ENCODE peak calls at places on chromosome 1, in seven cellular contexts. G, T, O, P, B, X and I are unnamed samples.

GRCh38 chr1:208593306-208594006 is 349.3 kb upstream of the PLXNA2 start:
- DNase-seq in O (no peak), B (no peak), G (no peak), P (no peak), X (no peak), T (no peak), I (no peak)

GRCh38 chr1:167109125-167109524 is 15.2 kb downstream of the STYXL2 start:
- DNase-seq in G (no peak), T (no peak), P (no peak), B (no peak), X (peak; percentile 71), O (no peak), I (no peak)

GRCh38 chr1:17696417-17697301 is 58.5 kb upstream of the ACTL8 start:
- DNase-seq in B (peak; percentile 88), T (no peak), G (peak; percentile 70), P (peak; percentile 62), O (peak; percentile 67), X (peak; percentile 60), I (peak; percentile 60)

GRCh38 chr1:43074244-43074643 is 97.8 kb downstream of the EBNA1BP2 start:
- DNase-seq in X (peak; percentile 70), G (no peak), P (no peak), B (peak; percentile 65), O (no peak), T (no peak), I (no peak)

GRCh38 chr1:183180213-183180612 is 5.9 kb upstream of the LAMC2 start:
- DNase-seq in O (peak; percentile 90), T (no peak), X (peak; percentile 35), B (no peak), G (peak; percentile 91), P (peak; percentile 76), I (peak; percentile 86)

GRCh38 chr1:39509360-39510009 is 18.0 kb downstream of the BMP8A start:
- DNase-seq in P (no peak), O (no peak), B (peak; percentile 28), T (no peak), G (peak; percentile 62), X (no peak), I (peak; percentile 48)

GRCh38 chr1:100400332-100400933 is 48.1 kb downstream of the CDC14A start:
- DNase-seq in X (no peak), G (no peak), P (no peak), B (peak; percentile 74), T (peak; percentile 41), O (no peak), I (no peak)

GRCh38 chr1:226736908-226737818 is 1.9 kb downstream of the ITPKB start:
- DNase-seq in G (peak; percentile 51), T (no peak), X (peak; percentile 53), P (peak; percentile 71), B (peak; percentile 75), O (peak; percentile 68), I (no peak)

GRCh38 chr1:30715216-30715615 is 8.2 kb downstream of the MATN1 start:
- DNase-seq in B (peak; percentile 51), T (no peak), X (peak; percentile 44), P (no peak), O (no peak), G (no peak), I (no peak)

GRCh38 chr1:115330480-115331013 is 7.5 kb downstream of the NGF start:
- DNase-seq in P (peak; percentile 22), B (no peak), O (peak; percentile 97), G (peak; percentile 91), T (no peak), X (peak; percentile 62), I (peak; percentile 89)

GRCh38 chr1:26826261-26827201 is at the start of gene ZDHHC18:
- DNase-seq in G (peak; percentile 39), P (peak; percentile 90), T (peak; percentile 94), X (peak; percentile 73), B (peak; percentile 82), O (peak; percentile 85), I (peak; percentile 11)

GRCh38 chr1:23913212-23913880 is at the start of gene CNR2:
- DNase-seq in X (no peak), G (no peak), O (no peak), B (no peak), P (no peak), T (no peak), I (no peak)

GRCh38 chr1:115545791-115546733 is 95.7 kb upstream of the VANGL1 start:
- DNase-seq in X (peak; percentile 97), T (peak; percentile 29), B (peak; percentile 94), P (peak; percentile 86), G (peak; percentile 97), O (peak; percentile 93), I (peak; percentile 97)

GRCh38 chr1:245856944-245857531 is 650.0 kb downstream of the SMYD3 start:
- DNase-seq in P (no peak), X (peak; percentile 63), O (peak; percentile 92), B (no peak), T (no peak), G (peak; percentile 99), I (peak; percentile 100)

GRCh38 chr1:66300986-66301451 is 232.9 kb upstream of the SGIP1 start:
- DNase-seq in T (no peak), B (no peak), G (peak; percentile 38), O (peak; percentile 78), P (no peak), X (peak; percentile 19), I (no peak)

GRCh38 chr1:97553975-97554374 is 366.9 kb downstream of the DPYD start:
- DNase-seq in T (no peak), B (no peak), X (no peak), G (no peak), O (no peak), P (no peak), I (no peak)

GRCh38 chr1:3536395-3536794 is 74.9 kb downstream of the MEGF6 start:
- DNase-seq in T (no peak), O (no peak), P (no peak), G (no peak), B (no peak), X (no peak), I (no peak)

GRCh38 chr1:32953495-32953894 is 11.1 kb downstream of the RNF19B start:
- DNase-seq in G (peak; percentile 85), T (no peak), X (peak; percentile 91), O (peak; percentile 77), P (no peak), B (no peak), I (peak; percentile 81)

GRCh38 chr1:15352122-15352957 is 57.3 kb upstream of the EFHD2 start:
- DNase-seq in B (no peak), X (peak; percentile 98), P (no peak), O (peak; percentile 91), G (peak; percentile 82), T (peak; percentile 56), I (peak; percentile 74)

GRCh38 chr1:16067127-16067768 is 6.2 kb downstream of the FAM131C start:
- DNase-seq in B (peak; percentile 71), G (peak; percentile 31), O (no peak), X (no peak), T (no peak), P (peak; percentile 95), I (no peak)

GRCh38 chr1:241485554-241485992 is 34.0 kb downstream of the FH start:
- DNase-seq in G (peak; percentile 14), B (peak; percentile 59), O (peak; percentile 32), X (peak; percentile 73), P (peak; percentile 8), T (peak; percentile 68), I (no peak)

GRCh38 chr1:9044241-9044640 is 18.0 kb upstream of the SLC2A7 start:
- DNase-seq in T (no peak), O (no peak), X (no peak), G (no peak), P (no peak), B (no peak), I (no peak)

GRCh38 chr1:9048551-9048950 is 20.9 kb downstream of the SLC2A5 start:
- DNase-seq in G (no peak), P (no peak), X (no peak), B (no peak), T (no peak), O (no peak), I (no peak)

GRCh38 chr1:9042272-9042671 is 16.0 kb upstream of the SLC2A7 start:
- DNase-seq in T (no peak), P (no peak), G (no peak), O (no peak), B (no peak), X (no peak), I (no peak)

GRCh38 chr1:9050803-9051202 is 18.6 kb downstream of the SLC2A5 start:
- DNase-seq in T (no peak), B (no peak), G (no peak), P (no peak), X (no peak), O (no peak), I (no peak)

DNA sequence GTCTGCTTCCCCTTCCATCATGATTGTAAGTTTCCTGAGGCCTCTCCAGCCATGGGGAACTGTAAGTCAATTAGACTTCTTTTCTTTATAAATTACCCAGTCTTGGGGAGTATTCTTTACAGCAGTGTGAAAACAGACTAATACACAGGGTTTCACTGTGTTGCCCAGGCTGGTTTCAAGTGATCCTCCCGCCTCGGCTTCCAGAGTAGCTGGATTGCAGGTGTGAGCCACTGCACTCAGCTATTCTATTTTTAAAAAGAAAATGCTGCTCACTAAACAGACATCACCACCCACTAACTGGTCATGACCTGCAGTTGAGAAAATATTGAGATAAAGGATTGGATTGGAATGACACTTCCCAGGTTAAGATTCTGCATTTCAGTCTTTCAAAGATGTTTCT is 20.8 kb upstream of the SLC2A7 start:
- DNase-seq in O (no peak), P (no peak), X (no peak), B (no peak), T (no peak), G (no peak), I (no peak)
- H3K36me3 ChIP-seq in O (no peaks in the 10 kb centered on the region), P (no peaks in the 10 kb centered on the region), X (no peaks in the 10 kb centered on the region), B (no peaks in the 10 kb centered on the region), T (no peaks in the 10 kb centered on the region), G (no peaks in the 10 kb centered on the region), I (no peaks in the 10 kb centered on the region)

GRCh38 chr1:180912211-180912800 is 391 bp upstream of the KIAA1614 start:
- DNase-seq in X (no peak), P (peak; percentile 60), B (peak; percentile 79), G (peak; percentile 57), O (peak; percentile 67), T (no peak), I (peak; percentile 40)

GRCh38 chr1:180916012-180916770 is 3.5 kb downstream of the KIAA1614 start:
- DNase-seq in T (no peak), O (no peak), X (no peak), B (no peak), G (no peak), P (no peak), I (no peak)

GRCh38 chr1:180911640-180912161 is 996 bp upstream of the KIAA1614 start:
- DNase-seq in O (peak; percentile 63), G (peak; percentile 21), P (peak; percentile 32), T (no peak), B (peak; percentile 60), X (no peak), I (no peak)

GRCh38 chr1:180915426-180915965 is 2.8 kb downstream of the KIAA1614 start:
- DNase-seq in G (no peak), O (no peak), P (no peak), T (peak; percentile 64), B (no peak), X (no peak), I (no peak)

GRCh38 chr1:180912801-180913616 is at the start of gene KIAA1614:
- DNase-seq in T (no peak), B (peak; percentile 68), O (peak; percentile 81), X (no peak), G (peak; percentile 64), P (peak; percentile 30), I (peak; percentile 30)
- H2AFZ ChIP-seq in T (no peak within 1 kb of the TSS), B (peak within 1 kb of the TSS; percentile 86), O (peak within 1 kb of the TSS; percentile 85), X (no peak within 1 kb of the TSS), G (peak within 1 kb of the TSS; percentile 80), P (peak within 1 kb of the TSS; percentile 87), I (peak within 1 kb of the TSS; percentile 83)

GRCh38 chr1:13517193-13517812 is 3.5 kb upstream of the LRRC38 start:
- DNase-seq in T (peak; percentile 35), X (peak; percentile 43), B (peak; percentile 91), P (peak; percentile 49), O (peak; percentile 53), G (no peak), I (no peak)
- TF ChIP-seq EZH2 in T (no peak), X (no peak), B (no peak), P (peak; percentile 52), O (no peak), G (no peak), I (no peak)

GRCh38 chr1:214623430-214623829 is 20.4 kb downstream of the CENPF start:
- DNase-seq in O (peak; percentile 46), T (no peak), G (no peak), B (no peak), X (peak; percentile 81), P (no peak), I (no peak)
- H3K36me3 ChIP-seq in O (no peaks in the 10 kb centered on the region), T (peaks cover 83% of the 10 kb centered on the region), G (peaks cover 5% of the 10 kb centered on the region), B (peaks cover 62% of the 10 kb centered on the region), X (peaks cover 73% of the 10 kb centered on the region), P (no peaks in the 10 kb centered on the region), I (peaks cover 28% of the 10 kb centered on the region)